ENCODE peak calls at places on chromosome 17, in seven cellular contexts. One of them, this sample, is unnamed.

GRCh38 chr17:5921919-5922318 is 148.3 kb upstream of the WSCD1 start:
- DNase-seq in A549: peak; percentile 25
- DNase-seq in K562: no peak
- DNase-seq in IMR-90: no peak
- DNase-seq in HepG2: no peak
- DNase-seq in H1: no peak
- DNase-seq in GM12878: no peak
- DNase-seq in this sample: no peak

GRCh38 chr17:64441772-64442549 is 7.0 kb upstream of the MILR1 start:
- DNase-seq in A549: no peak
- DNase-seq in K562: peak; percentile 38
- DNase-seq in IMR-90: peak; percentile 54
- DNase-seq in HepG2: peak; percentile 47
- DNase-seq in H1: no peak
- DNase-seq in GM12878: no peak
- DNase-seq in this sample: no peak

GRCh38 chr17:83089322-83090156 is 10.1 kb downstream of the METRNL start:
- DNase-seq in A549: no peak
- DNase-seq in K562: no peak
- DNase-seq in IMR-90: no peak
- DNase-seq in HepG2: no peak
- DNase-seq in H1: no peak
- DNase-seq in GM12878: no peak
- DNase-seq in this sample: no peak

GRCh38 chr17:28335959-28336871 is 654 bp downstream of the TNFAIP1 start:
- DNase-seq in A549: peak; percentile 85
- DNase-seq in K562: peak; percentile 84
- DNase-seq in IMR-90: peak; percentile 94
- DNase-seq in HepG2: peak; percentile 82
- DNase-seq in H1: no peak
- DNase-seq in GM12878: no peak
- DNase-seq in this sample: peak; percentile 75

GRCh38 chr17:78780335-78780734 is 1.7 kb downstream of the CYTH1 start:
- DNase-seq in A549: no peak
- DNase-seq in K562: no peak
- DNase-seq in IMR-90: no peak
- DNase-seq in HepG2: no peak
- DNase-seq in H1: no peak
- DNase-seq in GM12878: no peak
- DNase-seq in this sample: no peak

GRCh38 chr17:6108382-6108781 is 38.2 kb downstream of the WSCD1 start:
- DNase-seq in A549: no peak
- DNase-seq in K562: no peak
- DNase-seq in IMR-90: no peak
- DNase-seq in HepG2: no peak
- DNase-seq in H1: no peak
- DNase-seq in GM12878: no peak
- DNase-seq in this sample: no peak

GRCh38 chr17:75153854-75154194 is 488 bp downstream of the JPT1 start:
- DNase-seq in A549: peak; percentile 35
- DNase-seq in K562: peak; percentile 48
- DNase-seq in IMR-90: no peak
- DNase-seq in HepG2: no peak
- DNase-seq in H1: no peak
- DNase-seq in GM12878: no peak
- DNase-seq in this sample: no peak

GRCh38 chr17:81400154-81400938 is 5.1 kb downstream of the BAHCC1 start:
- DNase-seq in A549: peak; percentile 68
- DNase-seq in K562: peak; percentile 70
- DNase-seq in IMR-90: peak; percentile 60
- DNase-seq in HepG2: no peak
- DNase-seq in H1: no peak
- DNase-seq in GM12878: no peak
- DNase-seq in this sample: no peak

GRCh38 chr17:56675876-56676660 is 82.6 kb downstream of the NOG start:
- DNase-seq in A549: no peak
- DNase-seq in K562: no peak
- DNase-seq in IMR-90: no peak
- DNase-seq in HepG2: no peak
- DNase-seq in H1: no peak
- DNase-seq in GM12878: no peak
- DNase-seq in this sample: no peak

GRCh38 chr17:56672195-56672594 is 78.7 kb downstream of the NOG start:
- DNase-seq in A549: no peak
- DNase-seq in K562: no peak
- DNase-seq in IMR-90: no peak
- DNase-seq in HepG2: no peak
- DNase-seq in H1: no peak
- DNase-seq in GM12878: no peak
- DNase-seq in this sample: no peak

GRCh38 chr17:56678249-56679144 is 85.0 kb downstream of the NOG start:
- DNase-seq in A549: no peak
- DNase-seq in K562: no peak
- DNase-seq in IMR-90: no peak
- DNase-seq in HepG2: no peak
- DNase-seq in H1: no peak
- DNase-seq in GM12878: no peak
- DNase-seq in this sample: peak; percentile 58

GRCh38 chr17:56676807-56677206 is 83.3 kb downstream of the NOG start:
- DNase-seq in A549: peak; percentile 18
- DNase-seq in K562: no peak
- DNase-seq in IMR-90: no peak
- DNase-seq in HepG2: no peak
- DNase-seq in H1: no peak
- DNase-seq in GM12878: no peak
- DNase-seq in this sample: no peak

GRCh38 chr17:56674401-56674925 is 81.0 kb downstream of the NOG start:
- DNase-seq in A549: no peak
- DNase-seq in K562: no peak
- DNase-seq in IMR-90: no peak
- DNase-seq in HepG2: no peak
- DNase-seq in H1: no peak
- DNase-seq in GM12878: no peak
- DNase-seq in this sample: no peak
- TF ChIP-seq USF2 in A549: no peak
- TF ChIP-seq USF2 in K562: no peak
- TF ChIP-seq USF2 in IMR-90: no peak
- TF ChIP-seq USF2 in HepG2: no peak
- TF ChIP-seq USF2 in H1: no peak
- TF ChIP-seq USF2 in GM12878: no peak
- TF ChIP-seq USF2 in this sample: no peak

GRCh38 chr17:1473170-1473569 is 17.1 kb upstream of the CRK start:
- DNase-seq in A549: no peak
- DNase-seq in K562: peak; percentile 16
- DNase-seq in IMR-90: no peak
- DNase-seq in HepG2: no peak
- DNase-seq in H1: no peak
- DNase-seq in GM12878: no peak
- DNase-seq in this sample: no peak
- TF ChIP-seq CTCF in A549: no peak
- TF ChIP-seq CTCF in K562: peak; percentile 18
- TF ChIP-seq CTCF in IMR-90: no peak
- TF ChIP-seq CTCF in HepG2: peak; percentile 48
- TF ChIP-seq CTCF in H1: peak; percentile 26
- TF ChIP-seq CTCF in GM12878: peak; percentile 28
- TF ChIP-seq CTCF in this sample: no peak

GRCh38 chr17:41492351-41492750 is 2.6 kb upstream of the KRT36 start:
- DNase-seq in A549: no peak
- DNase-seq in K562: no peak
- DNase-seq in IMR-90: peak; percentile 33
- DNase-seq in HepG2: no peak
- DNase-seq in H1: no peak
- DNase-seq in GM12878: no peak
- DNase-seq in this sample: no peak
- H3K4me1 ChIP-seq in A549: peaks cover 15% of the 10 kb centered on the region
- H3K4me1 ChIP-seq in K562: peaks cover 13% of the 10 kb centered on the region
- H3K4me1 ChIP-seq in IMR-90: peaks cover 17% of the 10 kb centered on the region
- H3K4me1 ChIP-seq in HepG2: peaks cover 17% of the 10 kb centered on the region
- H3K4me1 ChIP-seq in H1: no peaks in the 10 kb centered on the region
- H3K4me1 ChIP-seq in GM12878: no peaks in the 10 kb centered on the region
- H3K4me1 ChIP-seq in this sample: peaks cover 5% of the 10 kb centered on the region

GRCh38 chr17:54956802-54957201 is 11.7 kb downstream of the COX11 start:
- DNase-seq in A549: no peak
- DNase-seq in K562: no peak
- DNase-seq in IMR-90: no peak
- DNase-seq in HepG2: no peak
- DNase-seq in H1: no peak
- DNase-seq in GM12878: no peak
- DNase-seq in this sample: no peak

GRCh38 chr17:54950116-54950515 is 18.3 kb downstream of the COX11 start:
- DNase-seq in A549: no peak
- DNase-seq in K562: no peak
- DNase-seq in IMR-90: no peak
- DNase-seq in HepG2: no peak
- DNase-seq in H1: no peak
- DNase-seq in GM12878: no peak
- DNase-seq in this sample: no peak

GRCh38 chr17:54947396-54947795 is 21.1 kb downstream of the COX11 start:
- DNase-seq in A549: no peak
- DNase-seq in K562: no peak
- DNase-seq in IMR-90: no peak
- DNase-seq in HepG2: peak; percentile 71
- DNase-seq in H1: no peak
- DNase-seq in GM12878: no peak
- DNase-seq in this sample: no peak

GRCh38 chr17:54948380-54948779 is 20.1 kb downstream of the COX11 start:
- DNase-seq in A549: peak; percentile 36
- DNase-seq in K562: peak; percentile 28
- DNase-seq in IMR-90: peak; percentile 98
- DNase-seq in HepG2: peak; percentile 44
- DNase-seq in H1: no peak
- DNase-seq in GM12878: no peak
- DNase-seq in this sample: no peak

DNA sequence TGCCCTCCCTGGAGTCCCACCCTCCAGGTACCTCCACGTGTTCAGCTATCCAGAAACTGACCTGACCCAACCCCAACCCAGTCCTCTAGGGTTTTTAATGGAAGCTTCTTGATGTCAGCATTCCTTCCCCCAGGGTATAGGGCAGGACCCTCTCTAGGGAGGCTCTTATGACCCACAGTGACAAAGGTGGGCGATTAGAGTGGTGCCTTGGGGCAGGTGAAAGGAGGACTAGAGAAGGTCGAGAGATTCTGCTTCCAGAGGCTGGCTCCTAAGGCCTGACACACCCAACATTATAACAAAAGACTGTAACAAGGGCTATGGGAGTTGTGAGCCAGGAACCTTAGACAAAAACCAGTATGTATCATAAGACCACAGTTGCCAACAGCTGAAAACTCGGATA is 17.2 kb downstream of the COX11 start:
- DNase-seq in A549: no peak
- DNase-seq in K562: no peak
- DNase-seq in IMR-90: no peak
- DNase-seq in HepG2: no peak
- DNase-seq in H1: no peak
- DNase-seq in GM12878: no peak
- DNase-seq in this sample: no peak
- TF ChIP-seq USF2 in A549: no peak
- TF ChIP-seq USF2 in K562: no peak
- TF ChIP-seq USF2 in IMR-90: no peak
- TF ChIP-seq USF2 in HepG2: no peak
- TF ChIP-seq USF2 in H1: no peak
- TF ChIP-seq USF2 in GM12878: no peak
- TF ChIP-seq USF2 in this sample: no peak

DNA sequence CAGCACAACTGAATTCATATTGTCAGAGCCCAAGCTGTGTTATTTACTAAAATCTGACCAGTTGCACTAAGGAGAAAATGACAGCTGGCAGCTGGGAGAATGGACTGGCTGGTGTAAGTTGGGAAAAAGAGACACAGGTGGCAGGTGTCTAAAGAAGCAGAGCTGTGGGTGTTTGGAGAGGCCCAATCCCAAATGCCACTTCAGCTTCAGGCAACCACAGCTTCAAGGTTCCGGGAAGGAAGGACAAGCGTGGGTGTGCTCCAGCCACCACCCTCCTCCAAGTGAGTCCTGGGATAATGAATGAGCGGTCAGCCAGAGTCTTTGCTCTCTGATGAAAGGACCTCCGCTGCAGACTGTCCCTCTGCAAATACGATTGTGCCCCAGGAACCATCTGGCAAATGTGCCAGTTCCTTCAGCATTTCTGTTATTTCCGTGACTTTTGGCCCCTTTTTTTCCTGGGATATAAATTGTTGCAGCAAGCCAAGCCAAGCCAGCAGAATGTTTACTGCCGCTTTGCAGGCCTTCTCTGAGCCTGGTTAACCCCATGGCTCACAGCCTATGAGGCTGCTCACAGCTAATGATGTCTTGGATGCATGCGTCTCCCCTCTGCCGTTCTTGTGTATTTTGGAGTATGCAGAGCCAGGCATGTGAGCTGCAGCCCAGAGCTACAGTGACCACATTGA is 9.5 kb upstream of the RHBDL3 start:
- DNase-seq in A549: no peak
- DNase-seq in K562: no peak
- DNase-seq in IMR-90: peak; percentile 24
- DNase-seq in HepG2: no peak
- DNase-seq in H1: no peak
- DNase-seq in GM12878: no peak
- DNase-seq in this sample: no peak
- TF ChIP-seq CTCF in A549: no peak
- TF ChIP-seq CTCF in K562: no peak
- TF ChIP-seq CTCF in IMR-90: no peak
- TF ChIP-seq CTCF in HepG2: no peak
- TF ChIP-seq CTCF in H1: no peak
- TF ChIP-seq CTCF in GM12878: no peak
- TF ChIP-seq CTCF in this sample: no peak

GRCh38 chr17:67829331-67829730 is 4.0 kb downstream of the BPTF start:
- DNase-seq in A549: no peak
- DNase-seq in K562: peak; percentile 29
- DNase-seq in IMR-90: no peak
- DNase-seq in HepG2: no peak
- DNase-seq in H1: no peak
- DNase-seq in GM12878: peak; percentile 49
- DNase-seq in this sample: no peak
- H3K4me1 ChIP-seq in A549: peaks cover 39% of the 10 kb centered on the region
- H3K4me1 ChIP-seq in K562: peaks cover 12% of the 10 kb centered on the region
- H3K4me1 ChIP-seq in IMR-90: peaks cover 13% of the 10 kb centered on the region
- H3K4me1 ChIP-seq in HepG2: peaks cover 63% of the 10 kb centered on the region
- H3K4me1 ChIP-seq in H1: peaks cover 14% of the 10 kb centered on the region
- H3K4me1 ChIP-seq in GM12878: peaks cover 15% of the 10 kb centered on the region
- H3K4me1 ChIP-seq in this sample: peaks cover 16% of the 10 kb centered on the region

DNA sequence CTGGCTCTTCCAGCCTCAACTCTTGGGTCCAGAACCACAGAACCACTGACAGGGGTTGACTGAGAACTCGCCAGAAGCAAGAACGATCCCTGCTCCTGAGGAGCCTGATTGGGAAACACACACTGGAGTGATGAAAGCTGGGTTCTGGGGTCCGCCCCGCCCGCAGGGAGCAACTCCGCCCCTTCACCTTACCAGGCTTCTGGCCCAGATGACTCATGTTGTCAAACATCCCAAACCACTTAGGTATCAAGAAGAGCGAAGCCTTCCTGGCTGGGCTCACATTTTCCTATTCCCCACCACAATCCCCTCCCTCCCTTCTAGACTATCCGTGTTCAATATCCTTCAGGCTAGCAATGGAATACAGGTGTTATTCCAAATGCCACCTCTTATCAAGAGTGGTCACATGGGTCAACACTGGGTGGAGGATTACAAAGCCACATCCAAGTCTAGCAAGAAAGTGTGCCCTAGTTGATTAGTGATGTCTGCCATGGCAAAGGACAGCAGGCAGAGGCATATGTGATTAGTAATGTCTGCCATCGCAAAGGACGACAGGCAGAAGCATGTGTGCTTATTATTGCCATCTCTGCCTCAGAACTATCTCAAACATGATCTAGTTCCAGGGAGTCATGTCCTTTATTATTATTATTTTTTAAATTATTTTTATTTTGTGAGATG is 70.5 kb downstream of the TIMM22 start:
- DNase-seq in A549: peak; percentile 50
- DNase-seq in K562: no peak
- DNase-seq in IMR-90: no peak
- DNase-seq in HepG2: peak; percentile 86
- DNase-seq in H1: no peak
- DNase-seq in GM12878: no peak
- DNase-seq in this sample: no peak
- TF ChIP-seq USF2 in A549: no peak
- TF ChIP-seq USF2 in K562: no peak
- TF ChIP-seq USF2 in IMR-90: no peak
- TF ChIP-seq USF2 in HepG2: no peak
- TF ChIP-seq USF2 in H1: no peak
- TF ChIP-seq USF2 in GM12878: no peak
- TF ChIP-seq USF2 in this sample: no peak